ENCODE peak calls at places on chromosomes 12 and 14, in nine cellular contexts. F is fibroblast of the aortic adventitia; A is heart right ventricle; B is astrocyte of the spinal cord; Q is activated CD8-positive, alpha-beta T cell treated with anti-CD3 and anti-CD28 coated beads for 36 hours; O is right lobe of liver; S is neural crest cell; R is CD8-positive, alpha-beta T cell; N is foreskin fibroblast. E is an unnamed sample.

GRCh38 chr14:30994681-30995620 is 30.5 kb upstream of the AP4S1 start:
- DNase-seq in F (peak), A (no peak), B (peak), Q (no peak), O (no peak), S (no peak), R (no peak), N (no peak), E (peak)

GRCh38 chr14:65211341-65211987 is 109.1 kb upstream of the MAX start:
- DNase-seq in F (peak), A (no peak), B (peak), Q (peak), O (no peak), S (no peak), R (no peak), N (peak), E (peak)

GRCh38 chr12:122837306-122838265 is 2.3 kb downstream of the HIP1R start:
- DNase-seq in F (no peak), A (no peak), B (no peak), Q (no peak), O (peak), S (no peak), R (no peak), N (no peak), E (no peak)

GRCh38 chr12:87952850-87953249 is 76.4 kb downstream of the C12orf50 start:
- DNase-seq in F (no peak), A (no peak), B (peak), Q (no peak), O (no peak), S (peak), R (no peak), N (no peak), E (no peak)

GRCh38 chr14:61080591-61081010 is 99.6 kb downstream of the SLC38A6 start:
- DNase-seq in F (peak), A (no peak), B (peak), Q (no peak), O (no peak), S (no peak), R (no peak), N (peak), E (no peak)

GRCh38 chr12:6430124-6430989 is 14.4 kb upstream of the CD27 start:
- DNase-seq in F (peak), A (peak), B (peak), Q (peak), O (peak), S (no peak), R (no peak), N (peak), E (peak)

GRCh38 chr12:109735825-109736551 is 22.4 kb downstream of the FAM222A start:
- DNase-seq in F (no peak), A (peak), B (no peak), Q (peak), O (peak), S (no peak), R (no peak), N (no peak), E (no peak)

GRCh38 chr12:90280564-90281058 is 572.0 kb upstream of the ATP2B1 start:
- DNase-seq in F (peak), A (no peak), B (peak), Q (peak), O (no peak), S (no peak), R (no peak), N (peak), E (no peak)

GRCh38 chr14:49405291-49405690 is 180.9 kb downstream of the RPS29 start:
- DNase-seq in F (peak), A (no peak), B (peak), Q (no peak), O (no peak), S (no peak), R (no peak), N (peak), E (peak)

GRCh38 chr12:28191018-28191595 is 851 bp downstream of the CCDC91 start:
- DNase-seq in F (no peak), A (peak), B (no peak), Q (peak), O (no peak), S (no peak), R (no peak), N (peak), E (peak)

GRCh38 chr12:68001486-68002466 is 12.5 kb downstream of the IFNG-AS1 start:
- DNase-seq in F (peak), A (no peak), B (peak), Q (no peak), O (peak), S (no peak), R (no peak), N (no peak), E (peak)

GRCh38 chr14:101627913-101628257 is 66.6 kb downstream of the DIO3 start:
- DNase-seq in F (no peak), A (no peak), B (no peak), Q (no peak), O (no peak), S (no peak), R (no peak), N (no peak), E (no peak)

GRCh38 chr12:53427905-53428594 is 4.4 kb downstream of the AMHR2 start:
- DNase-seq in F (peak), A (no peak), B (peak), Q (peak), O (no peak), S (no peak), R (no peak), N (peak), E (peak)

GRCh38 chr14:25049559-25050493 is at the start of gene STXBP6:
- DNase-seq in F (peak), A (peak), B (peak), Q (peak), O (peak), S (peak), R (no peak), N (peak), E (no peak)

GRCh38 chr14:33686218-33686617 is 264.7 kb downstream of the EGLN3 start:
- DNase-seq in F (peak), A (no peak), B (peak), Q (no peak), O (no peak), S (no peak), R (no peak), N (peak), E (peak)

GRCh38 chr12:122523846-122524718 is 2.7 kb downstream of the RSRC2 start:
- DNase-seq in F (peak), A (no peak), B (no peak), Q (no peak), O (no peak), S (no peak), R (no peak), N (no peak), E (no peak)

GRCh38 chr12:91732086-91732485 is 413.6 kb downstream of the BTG1 start:
- DNase-seq in F (no peak), A (no peak), B (peak), Q (no peak), O (no peak), S (no peak), R (no peak), N (peak), E (peak)

GRCh38 chr14:62532186-62532585 is 513.1 kb downstream of the KCNH5 start:
- DNase-seq in F (no peak), A (no peak), B (peak), Q (no peak), O (no peak), S (no peak), R (no peak), N (no peak), E (peak)

GRCh38 chr12:124919646-124920352 is 5.3 kb upstream of the UBC start:
- DNase-seq in F (no peak), A (no peak), B (peak), Q (peak), O (no peak), S (no peak), R (no peak), N (no peak), E (peak)

GRCh38 chr14:36020120-36021029 is 156.1 kb downstream of the PTCSC3 start:
- DNase-seq in F (no peak), A (no peak), B (no peak), Q (no peak), O (no peak), S (no peak), R (no peak), N (no peak), E (no peak)

GRCh38 chr12:71756054-71756675 is 1.5 kb downstream of the RAB21 start:
- DNase-seq in F (peak), A (no peak), B (no peak), Q (no peak), O (no peak), S (no peak), R (no peak), N (no peak), E (no peak)

GRCh38 chr12:1056390-1056789 is 65.4 kb downstream of the ERC1 start:
- DNase-seq in F (no peak), A (no peak), B (no peak), Q (no peak), O (no peak), S (no peak), R (no peak), N (no peak), E (no peak)

GRCh38 chr14:55913324-55914035 is 204.7 kb upstream of the PELI2 start:
- DNase-seq in F (peak), A (no peak), B (peak), Q (no peak), O (no peak), S (no peak), R (no peak), N (peak), E (peak)

GRCh38 chr12:12726543-12727093 is 9.4 kb downstream of the CDKN1B start:
- DNase-seq in F (peak), A (no peak), B (peak), Q (peak), O (no peak), S (no peak), R (no peak), N (peak), E (peak)

GRCh38 chr14:35573911-35574310 is 39.9 kb downstream of the INSM2 start:
- DNase-seq in F (no peak), A (no peak), B (no peak), Q (no peak), O (no peak), S (no peak), R (no peak), N (no peak), E (no peak)

GRCh38 chr12:124396544-124397398 is 101.9 kb downstream of the RFLNA start:
- DNase-seq in F (no peak), A (peak), B (no peak), Q (no peak), O (no peak), S (no peak), R (no peak), N (no peak), E (no peak)

GRCh38 chr14:92600318-92601053 is 86.9 kb downstream of the RIN3 start:
- DNase-seq in F (peak), A (no peak), B (peak), Q (no peak), O (no peak), S (no peak), R (peak), N (peak), E (peak)

GRCh38 chr12:12019881-12020280 is 50.9 kb upstream of the BCL2L14 start:
- DNase-seq in F (no peak), A (no peak), B (no peak), Q (no peak), O (no peak), S (no peak), R (no peak), N (no peak), E (peak)

GRCh38 chr14:63773504-63773903 is 45.6 kb upstream of the SGPP1 start:
- DNase-seq in F (no peak), A (no peak), B (no peak), Q (no peak), O (no peak), S (no peak), R (no peak), N (no peak), E (peak)

GRCh38 chr14:39109893-39110715 is 4.0 kb upstream of the GEMIN2 start:
- DNase-seq in F (no peak), A (no peak), B (no peak), Q (no peak), O (no peak), S (no peak), R (no peak), N (no peak), E (no peak)

GRCh38 chr14:94975366-94975765 is 182.0 kb downstream of the DICER1 start:
- DNase-seq in F (no peak), A (no peak), B (no peak), Q (no peak), O (no peak), S (no peak), R (no peak), N (no peak), E (no peak)

GRCh38 chr12:6699989-6700645 is 498 bp downstream of the PIANP start:
- DNase-seq in F (no peak), A (no peak), B (no peak), Q (peak), O (no peak), S (peak), R (peak), N (no peak), E (no peak)

GRCh38 chr12:109563291-109564284 is 9.7 kb downstream of the MMAB start:
- DNase-seq in F (no peak), A (peak), B (no peak), Q (no peak), O (no peak), S (no peak), R (no peak), N (no peak), E (no peak)

GRCh38 chr12:60522684-60523083 is 926.9 kb downstream of the SLC16A7 start:
- DNase-seq in F (no peak), A (no peak), B (no peak), Q (no peak), O (no peak), S (no peak), R (no peak), N (no peak), E (no peak)

GRCh38 chr12:107560194-107560905 is 125.2 kb upstream of the PWP1 start:
- DNase-seq in F (no peak), A (no peak), B (no peak), Q (no peak), O (no peak), S (no peak), R (no peak), N (no peak), E (no peak)

GRCh38 chr12:120534703-120535655 is 823 bp downstream of the RNF10 start:
- DNase-seq in F (peak), A (peak), B (peak), Q (peak), O (peak), S (peak), R (peak), N (peak), E (peak)

DNA sequence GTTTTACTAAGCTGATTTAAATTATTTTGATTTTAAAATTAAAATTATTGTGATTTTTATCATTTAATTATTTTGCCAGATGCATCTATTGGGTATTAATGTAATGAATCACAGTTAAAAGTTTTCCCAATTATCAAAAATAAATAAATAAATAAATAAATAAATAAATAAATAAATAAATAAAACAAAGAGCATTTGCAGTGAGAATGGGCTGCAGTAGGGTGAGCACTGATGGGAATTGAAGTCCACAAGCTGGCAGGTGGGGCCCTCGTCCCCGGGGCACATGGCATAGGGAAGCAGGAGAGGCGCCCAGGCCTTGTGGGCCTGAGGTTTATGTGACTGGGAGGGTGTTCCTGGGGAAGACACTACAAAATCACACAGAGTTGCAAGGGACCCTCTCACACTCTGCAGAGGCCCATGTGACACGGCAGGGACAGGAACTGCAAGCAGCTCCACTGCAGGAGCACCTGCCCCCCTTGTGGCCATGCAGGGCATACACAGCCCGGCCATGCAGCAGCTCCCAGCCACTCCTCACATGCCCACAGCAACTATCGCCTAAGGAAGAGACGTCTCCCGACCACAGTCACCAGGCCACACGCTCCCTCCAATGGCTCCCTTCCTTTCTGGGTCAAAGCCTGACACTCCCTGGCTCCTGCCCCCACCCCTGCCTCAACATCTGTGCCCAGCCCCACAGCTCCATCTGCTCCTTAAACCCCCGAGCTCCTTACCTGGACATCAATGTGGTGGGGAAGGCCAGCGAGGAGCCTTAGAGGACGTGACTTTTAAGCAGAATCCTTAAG is 256.3 kb upstream of the SFSWAP start:
- DNase-seq in F (no peak), A (peak), B (no peak), Q (peak), O (no peak), S (peak), R (peak), N (no peak), E (peak)
- TF ChIP-seq CTCF in F (no peak), A (peak), B (peak), Q (peak), O (peak), S (peak), R (no peak), N (no peak), E (peak)

DNA sequence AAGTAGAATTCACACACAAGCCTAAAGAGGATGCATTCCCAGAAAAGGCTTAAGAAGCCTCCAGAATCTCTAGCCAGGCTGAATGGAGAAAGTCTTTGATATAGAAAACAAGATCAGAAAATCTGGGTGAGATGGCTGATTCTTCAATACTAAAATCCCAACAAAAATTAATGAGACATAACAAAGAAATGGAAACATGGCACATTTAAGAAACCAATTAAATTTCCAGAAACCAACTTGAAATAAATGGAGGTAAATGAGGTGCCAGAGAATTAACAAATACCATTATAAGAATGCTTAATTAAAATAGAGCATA is 51.9 kb downstream of the CPSF6 start:
- DNase-seq in F (no peak), A (no peak), B (no peak), Q (no peak), O (no peak), S (no peak), R (no peak), N (no peak), E (no peak)
- TF ChIP-seq CTCF in F (no peak), A (no peak), B (no peak), Q (peak), O (no peak), S (peak), R (peak), N (no peak), E (no peak)

GRCh38 chr12:27015730-27016076 is 1.5 kb upstream of the TM7SF3 start:
- DNase-seq in F (peak), A (no peak), B (peak), Q (no peak), O (no peak), S (no peak), R (no peak), N (peak), E (peak)
- TF ChIP-seq CTCF in F (peak), A (no peak), B (peak), Q (peak), O (peak), S (peak), R (peak), N (peak), E (peak)

GRCh38 chr12:51349026-51349425 is 2.5 kb upstream of the CELA1 start:
- DNase-seq in F (peak), A (no peak), B (no peak), Q (no peak), O (no peak), S (no peak), R (no peak), N (peak), E (no peak)
- TF ChIP-seq CTCF in F (no peak), A (no peak), B (no peak), Q (no peak), O (no peak), S (no peak), R (no peak), N (no peak), E (no peak)

GRCh38 chr12:101172316-101172715 is 37.7 kb downstream of the SLC5A8 start:
- DNase-seq in F (peak), A (no peak), B (no peak), Q (no peak), O (no peak), S (no peak), R (no peak), N (peak), E (no peak)
- TF ChIP-seq CTCF in F (no peak), A (no peak), B (no peak), Q (no peak), O (no peak), S (peak), R (no peak), N (no peak), E (no peak)

DNA sequence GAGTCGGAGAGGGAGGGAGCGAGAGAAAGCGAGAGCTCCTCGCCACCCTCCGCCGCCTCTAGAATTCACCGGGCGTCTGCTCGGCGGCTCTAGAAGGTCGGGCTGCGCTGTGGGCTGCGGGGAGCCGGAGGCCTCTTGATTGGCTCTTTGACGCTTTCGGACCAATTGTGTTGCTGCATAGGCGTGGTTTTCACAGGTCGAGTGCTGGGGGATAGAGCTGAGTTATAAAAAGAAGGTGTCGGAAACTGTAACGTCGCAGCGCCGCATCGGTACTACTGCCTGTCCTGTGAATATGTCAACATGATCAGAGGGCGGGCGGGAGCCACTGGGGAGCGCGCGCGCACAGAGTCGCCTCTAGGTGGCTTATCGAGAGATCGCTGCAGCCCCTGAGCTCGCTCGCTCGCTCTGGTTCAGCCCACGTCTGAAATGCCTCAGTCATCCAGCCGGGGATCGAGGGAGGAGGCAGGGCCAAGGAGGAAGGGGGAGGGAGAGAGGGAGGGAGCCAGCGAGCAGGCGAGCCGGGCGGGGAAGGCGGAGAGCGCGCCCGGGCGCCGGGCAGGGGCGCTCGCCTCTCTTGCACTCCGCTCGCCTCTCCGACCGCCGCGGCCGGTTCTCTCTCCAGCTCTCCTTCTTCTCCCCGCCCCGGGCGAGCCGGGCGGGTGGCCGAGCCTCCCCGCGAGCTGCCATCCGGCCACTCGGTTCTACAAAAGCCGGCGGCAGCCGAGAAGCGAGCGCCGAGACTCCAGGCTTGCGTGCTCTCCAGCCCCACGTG is at the start of gene TBX3:
- DNase-seq in F (peak), A (peak), B (peak), Q (peak), O (peak), S (peak), R (no peak), N (peak), E (peak)
- TF ChIP-seq CTCF in F (peak), A (peak), B (peak), Q (no peak), O (peak), S (peak), R (no peak), N (peak), E (peak)

DNA sequence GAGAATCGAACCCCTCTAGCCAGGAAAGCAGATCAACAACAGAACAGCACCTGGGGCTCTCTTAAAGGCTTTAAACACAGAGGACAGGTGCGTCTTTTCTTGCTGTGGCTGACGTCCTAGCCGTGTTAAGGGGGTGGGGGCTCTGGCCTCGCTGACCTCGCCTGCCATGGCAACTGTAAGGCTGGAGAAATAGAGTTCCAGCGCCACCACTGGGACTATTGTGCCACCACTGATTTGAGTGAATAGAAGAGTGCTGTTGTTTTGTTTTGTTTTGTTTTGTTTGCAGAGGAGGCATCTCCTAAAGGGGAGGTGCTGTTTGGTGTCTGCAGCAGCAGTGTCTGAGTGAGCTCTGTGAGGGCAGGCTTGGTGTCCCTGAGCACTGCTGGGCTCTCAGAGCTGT is 34.2 kb upstream of the PRMT8 start:
- DNase-seq in F (no peak), A (no peak), B (no peak), Q (peak), O (no peak), S (peak), R (no peak), N (no peak), E (no peak)
- TF ChIP-seq CTCF in F (no peak), A (no peak), B (no peak), Q (no peak), O (no peak), S (peak), R (no peak), N (no peak), E (no peak)

GRCh38 chr12:57479043-57479375 is 657 bp downstream of the ARHGAP9 start:
- DNase-seq in F (no peak), A (no peak), B (no peak), Q (peak), O (no peak), S (no peak), R (no peak), N (no peak), E (no peak)
- TF ChIP-seq CTCF in F (no peak), A (no peak), B (no peak), Q (no peak), O (no peak), S (no peak), R (no peak), N (no peak), E (no peak)